ENCODE peak calls at places on chromosomes 7 and 10, in nine cellular contexts. A is HCT116, N is PC-3, W is GM23248, P is MM.1S, T is neural progenitor cell, M is SK-N-SH, L is hepatocyte, B is GM23338. X is an unnamed sample.

GRCh38 chr7:158277219-158278141 is 310.1 kb downstream of the PTPRN2 start:
- DNase-seq in A (no peak), N (no peak), W (no peak), P (no peak), T (no peak), M (no peak), L (no peak), B (no peak), X (no peak)

GRCh38 chr10:133126431-133127290 is 33.4 kb upstream of the KNDC1 start:
- DNase-seq in A (no peak), N (no peak), W (no peak), P (no peak), T (no peak), M (no peak), L (no peak), B (no peak), X (no peak)

GRCh38 chr10:49649294-49649693 is 30.2 kb upstream of the C10orf53 start:
- DNase-seq in A (no peak), N (no peak), W (peak; percentile 14), P (no peak), T (peak; percentile 28), M (no peak), L (no peak), B (peak; percentile 75), X (no peak)

GRCh38 chr10:17805921-17806577 is 3.1 kb upstream of the MRC1 start:
- DNase-seq in A (peak; percentile 29), N (peak; percentile 26), W (no peak), P (no peak), T (peak; percentile 21), M (no peak), L (no peak), B (peak; percentile 24), X (peak; percentile 4)

GRCh38 chr10:101782811-101783735 is at the start of gene NPM3:
- DNase-seq in A (peak; percentile 59), N (peak; percentile 64), W (peak; percentile 95), P (peak; percentile 87), T (peak; percentile 96), M (peak; percentile 94), L (peak; percentile 94), B (peak; percentile 98), X (peak; percentile 90)

GRCh38 chr10:131464789-131465188 is 153.3 kb upstream of the TCERG1L start:
- DNase-seq in A (no peak), N (no peak), W (no peak), P (no peak), T (no peak), M (no peak), L (no peak), B (no peak), X (no peak)

GRCh38 chr10:27192284-27192683 is 37.1 kb downstream of the MASTL start:
- DNase-seq in A (peak; percentile 56), N (peak; percentile 82), W (peak; percentile 96), P (no peak), T (no peak), M (peak; percentile 17), L (peak; percentile 25), B (no peak), X (no peak)

GRCh38 chr10:24901686-24902399 is 50.6 kb downstream of the PRTFDC1 start:
- DNase-seq in A (peak; percentile 92), N (peak; percentile 93), W (peak; percentile 94), P (peak; percentile 13), T (peak; percentile 25), M (no peak), L (peak; percentile 71), B (no peak), X (no peak)

GRCh38 chr7:15652776-15653290 is 33.6 kb downstream of the MEOX2 start:
- DNase-seq in A (no peak), N (no peak), W (no peak), P (no peak), T (no peak), M (no peak), L (peak; percentile 8), B (no peak), X (no peak)

GRCh38 chr7:6502886-6503285 is 48.4 kb downstream of the GRID2IP start:
- DNase-seq in A (no peak), N (no peak), W (no peak), P (no peak), T (no peak), M (no peak), L (no peak), B (no peak), X (no peak)

GRCh38 chr7:7018290-7018689 is 164.1 kb upstream of the C1GALT1 start:
- DNase-seq in A (no peak), N (peak; percentile 75), W (no peak), P (no peak), T (no peak), M (no peak), L (no peak), B (no peak), X (no peak)

GRCh38 chr10:4073912-4074311 is 288.9 kb upstream of the KLF6 start:
- DNase-seq in A (no peak), N (no peak), W (peak; percentile 94), P (no peak), T (no peak), M (peak; percentile 10), L (no peak), B (no peak), X (no peak)

GRCh38 chr7:56175086-56175760 is 59.0 kb upstream of the NUPR2 start:
- DNase-seq in A (no peak), N (no peak), W (peak; percentile 13), P (no peak), T (no peak), M (peak; percentile 79), L (no peak), B (no peak), X (no peak)

GRCh38 chr7:27174077-27175004 is at the start of gene HOXA10:
- DNase-seq in A (no peak), N (peak; percentile 73), W (peak; percentile 73), P (no peak), T (no peak), M (no peak), L (no peak), B (peak; percentile 41), X (no peak)

GRCh38 chr10:77906863-77907861 is 19.4 kb downstream of the DLG5 start:
- DNase-seq in A (no peak), N (no peak), W (no peak), P (no peak), T (no peak), M (no peak), L (no peak), B (no peak), X (no peak)

GRCh38 chr10:7189909-7190308 is 220.9 kb downstream of the SFMBT2 start:
- DNase-seq in A (no peak), N (no peak), W (no peak), P (no peak), T (no peak), M (no peak), L (no peak), B (no peak), X (no peak)

GRCh38 chr10:7186387-7187032 is 224.3 kb downstream of the SFMBT2 start:
- DNase-seq in A (no peak), N (no peak), W (no peak), P (no peak), T (no peak), M (no peak), L (no peak), B (no peak), X (no peak)

GRCh38 chr10:7181416-7181815 is 229.4 kb downstream of the SFMBT2 start:
- DNase-seq in A (no peak), N (no peak), W (no peak), P (no peak), T (no peak), M (no peak), L (no peak), B (no peak), X (no peak)

GRCh38 chr10:7184660-7185366 is 226.0 kb downstream of the SFMBT2 start:
- DNase-seq in A (no peak), N (no peak), W (no peak), P (no peak), T (no peak), M (no peak), L (no peak), B (no peak), X (no peak)

DNA sequence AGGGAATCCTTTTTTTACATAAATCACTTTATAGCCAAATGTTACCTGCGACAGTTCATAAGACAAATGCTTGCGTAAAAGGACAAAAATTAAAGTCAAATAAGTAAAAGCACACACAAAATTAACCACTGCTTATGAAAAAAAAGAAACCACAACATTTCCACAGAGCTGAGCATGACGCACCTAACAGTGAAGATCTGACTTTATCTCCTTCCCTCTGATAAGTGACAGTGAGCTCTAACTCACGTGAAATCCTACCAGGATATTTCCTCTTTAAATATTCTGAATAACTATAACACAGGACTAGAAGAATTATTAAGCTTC is 225.5 kb downstream of the SFMBT2 start:
- DNase-seq in A (no peak), N (no peak), W (no peak), P (no peak), T (no peak), M (no peak), L (no peak), B (no peak), X (no peak)
- H3K4me2 ChIP-seq in A (no peak overlapping the region), N (no peak overlapping the region), W (no peak overlapping the region), P (no peak overlapping the region), T (no peak overlapping the region), M (no peak overlapping the region), L (no peak overlapping the region), B (no peak overlapping the region), X (no peak overlapping the region)

GRCh38 chr10:122254831-122255230 is 16.3 kb upstream of the BTBD16 start:
- DNase-seq in A (no peak), N (no peak), W (no peak), P (no peak), T (no peak), M (no peak), L (no peak), B (no peak), X (no peak)
- TF ChIP-seq EZH2phosphoT487 in A (no peak), N (no peak), W (no peak), P (no peak), T (no peak), M (no peak), L (no peak), B (no peak), X (no peak)

DNA sequence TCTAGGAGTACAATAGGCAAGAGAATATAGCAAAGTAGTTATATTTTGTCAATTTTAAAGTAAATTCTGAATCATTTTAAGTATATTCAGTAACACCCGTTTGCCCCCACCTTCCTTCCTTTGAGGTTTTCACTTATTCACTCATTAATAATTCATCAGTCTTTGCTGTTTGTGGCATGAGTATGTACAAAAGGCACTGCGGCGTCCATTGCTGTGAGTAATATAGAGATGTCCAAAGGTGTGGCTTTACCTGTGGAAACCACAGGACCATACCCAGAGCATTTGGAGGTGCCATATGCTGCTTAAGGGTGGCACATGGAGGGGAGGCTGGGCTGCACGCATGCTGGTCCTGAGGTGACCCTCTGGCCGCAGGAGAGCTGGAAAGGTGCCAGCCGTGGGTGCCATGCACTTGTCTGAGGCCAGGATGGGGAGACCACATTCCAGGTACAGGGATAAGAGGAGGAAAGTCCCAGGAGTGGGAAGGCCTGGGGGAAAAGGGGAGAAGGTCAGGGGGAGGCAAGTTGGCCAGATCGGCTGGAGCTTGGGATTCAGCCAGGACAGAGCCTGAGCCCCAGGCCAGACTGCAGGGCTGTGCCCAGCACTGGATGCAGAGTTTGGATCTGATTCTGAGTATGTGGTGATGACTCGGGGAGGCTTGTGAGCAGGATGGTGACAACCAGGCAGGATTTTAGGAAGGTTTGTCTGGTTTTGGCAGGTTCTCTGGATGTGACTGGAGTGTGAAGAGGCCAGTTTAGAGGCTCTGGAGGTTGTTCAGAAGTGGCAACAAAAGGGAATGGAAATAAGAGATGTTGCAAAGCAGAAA is 223.4 kb downstream of the MGMT start:
- DNase-seq in A (no peak), N (peak; percentile 44), W (peak; percentile 25), P (no peak), T (no peak), M (no peak), L (no peak), B (no peak), X (no peak)
- H3K4me2 ChIP-seq in A (no peak overlapping the region), N (peak overlapping the region; percentile 57), W (no peak overlapping the region), P (no peak overlapping the region), T (no peak overlapping the region), M (no peak overlapping the region), L (no peak overlapping the region), B (no peak overlapping the region), X (no peak overlapping the region)

GRCh38 chr7:150434240-150434639 is 16.2 kb upstream of the GIMAP8 start:
- DNase-seq in A (no peak), N (no peak), W (no peak), P (no peak), T (no peak), M (no peak), L (no peak), B (no peak), X (no peak)
- TF ChIP-seq EZH2phosphoT487 in A (no peak), N (no peak), W (no peak), P (no peak), T (no peak), M (no peak), L (no peak), B (no peak), X (no peak)